ENCODE peak calls at places on chromosomes 6 and 20, in eight cellular contexts. I is tibial artery, U is cardiac muscle cell, C is PC-3, V is HFF-Myc, E is astrocyte of the spinal cord, G is cardiac fibroblast, S is NT2/D1. M is an unnamed sample.

GRCh38 chr6:147222160-147222838 is 18.1 kb downstream of the STXBP5 start:
- DNase-seq in I (no peak), U (peak; percentile 14), C (peak; percentile 55), V (no peak), E (peak; percentile 54), G (peak; percentile 57), S (no peak), M (no peak)

GRCh38 chr6:90000864-90001731 is 106.8 kb downstream of the GJA10 start:
- DNase-seq in I (no peak), U (no peak), C (peak; percentile 50), V (no peak), E (no peak), G (peak; percentile 15), S (no peak), M (no peak)

GRCh38 chr6:11179978-11180303 is 52.5 kb downstream of the NEDD9 start:
- DNase-seq in I (no peak), U (no peak), C (no peak), V (no peak), E (peak; percentile 22), G (no peak), S (no peak), M (no peak)

GRCh38 chr20:35490736-35491181 is 35.4 kb downstream of the CEP250 start:
- DNase-seq in I (no peak), U (no peak), C (no peak), V (no peak), E (no peak), G (no peak), S (no peak), M (no peak)

GRCh38 chr6:104750449-104750848 is 109.3 kb downstream of the HACE1 start:
- DNase-seq in I (no peak), U (no peak), C (no peak), V (no peak), E (no peak), G (no peak), S (no peak), M (no peak)

GRCh38 chr20:9993133-9993532 is 41.7 kb upstream of the ANKEF1 start:
- DNase-seq in I (no peak), U (no peak), C (no peak), V (no peak), E (no peak), G (no peak), S (no peak), M (no peak)

GRCh38 chr6:111711476-111711875 is 105.8 kb upstream of the TRAF3IP2 start:
- DNase-seq in I (no peak), U (no peak), C (no peak), V (no peak), E (no peak), G (no peak), S (no peak), M (no peak)

GRCh38 chr6:84220809-84221409 is 6.5 kb downstream of the CEP162 start:
- DNase-seq in I (no peak), U (peak; percentile 23), C (peak; percentile 48), V (peak; percentile 7), E (peak; percentile 60), G (peak; percentile 65), S (no peak), M (no peak)

GRCh38 chr6:137819740-137820139 is 47.3 kb upstream of the TNFAIP3 start:
- DNase-seq in I (no peak), U (no peak), C (no peak), V (no peak), E (no peak), G (peak; percentile 41), S (no peak), M (no peak)

GRCh38 chr20:51487076-51487475 is 55.4 kb downstream of the NFATC2 start:
- DNase-seq in I (no peak), U (no peak), C (no peak), V (no peak), E (no peak), G (no peak), S (no peak), M (no peak)

GRCh38 chr6:5084787-5085637 is at the start of gene PPP1R3G:
- DNase-seq in I (peak; percentile 51), U (peak; percentile 52), C (peak; percentile 53), V (no peak), E (peak; percentile 66), G (peak; percentile 64), S (no peak), M (no peak)

GRCh38 chr6:37915463-37915862 is 95.9 kb downstream of the ZFAND3 start:
- DNase-seq in I (no peak), U (no peak), C (no peak), V (no peak), E (no peak), G (no peak), S (no peak), M (no peak)

GRCh38 chr20:39717976-39718375 is 755.8 kb downstream of the DHX35 start:
- DNase-seq in I (no peak), U (peak; percentile 24), C (no peak), V (no peak), E (no peak), G (no peak), S (no peak), M (no peak)

GRCh38 chr20:17523326-17523725 is 7.9 kb downstream of the BFSP1 start:
- DNase-seq in I (no peak), U (no peak), C (no peak), V (no peak), E (no peak), G (no peak), S (no peak), M (no peak)

GRCh38 chr20:17522528-17522927 is 8.7 kb downstream of the BFSP1 start:
- DNase-seq in I (no peak), U (no peak), C (no peak), V (no peak), E (no peak), G (no peak), S (no peak), M (no peak)

GRCh38 chr20:17520583-17520982 is 10.6 kb downstream of the BFSP1 start:
- DNase-seq in I (no peak), U (no peak), C (no peak), V (no peak), E (no peak), G (no peak), S (no peak), M (no peak)

GRCh38 chr20:17518339-17519052 is 12.7 kb downstream of the BFSP1 start:
- DNase-seq in I (no peak), U (no peak), C (no peak), V (no peak), E (no peak), G (no peak), S (no peak), M (no peak)

GRCh38 chr20:17519606-17520285 is 11.4 kb downstream of the BFSP1 start:
- DNase-seq in I (no peak), U (no peak), C (no peak), V (no peak), E (no peak), G (no peak), S (no peak), M (no peak)
- H3K4me3 ChIP-seq in I (no peak overlapping the region), U (no peak overlapping the region), C (no peak overlapping the region), V (no peak overlapping the region), E (no peak overlapping the region), G (no peak overlapping the region), S (no peak overlapping the region), M (no peak overlapping the region)

GRCh38 chr6:8020083-8020482 is 44.1 kb downstream of the BLOC1S5 start:
- DNase-seq in I (no peak), U (no peak), C (no peak), V (no peak), E (no peak), G (no peak), S (no peak), M (no peak)

GRCh38 chr6:8017705-8018104 is 46.5 kb downstream of the BLOC1S5 start:
- DNase-seq in I (no peak), U (no peak), C (no peak), V (no peak), E (no peak), G (no peak), S (no peak), M (no peak)

GRCh38 chr6:8013763-8014162 is 50.4 kb downstream of the BLOC1S5 start:
- DNase-seq in I (no peak), U (no peak), C (no peak), V (no peak), E (no peak), G (no peak), S (no peak), M (no peak)

GRCh38 chr6:8014947-8015346 is 49.2 kb downstream of the BLOC1S5 start:
- DNase-seq in I (no peak), U (no peak), C (peak; percentile 7), V (no peak), E (no peak), G (no peak), S (no peak), M (no peak)

GRCh38 chr6:8017276-8017701 is 46.9 kb downstream of the BLOC1S5 start:
- DNase-seq in I (no peak), U (no peak), C (no peak), V (no peak), E (peak; percentile 47), G (peak; percentile 41), S (no peak), M (no peak)
- H3K4me3 ChIP-seq in I (no peak overlapping the region), U (no peak overlapping the region), C (no peak overlapping the region), V (no peak overlapping the region), E (peak overlapping the region; percentile 25), G (no peak overlapping the region), S (no peak overlapping the region), M (no peak overlapping the region)

DNA sequence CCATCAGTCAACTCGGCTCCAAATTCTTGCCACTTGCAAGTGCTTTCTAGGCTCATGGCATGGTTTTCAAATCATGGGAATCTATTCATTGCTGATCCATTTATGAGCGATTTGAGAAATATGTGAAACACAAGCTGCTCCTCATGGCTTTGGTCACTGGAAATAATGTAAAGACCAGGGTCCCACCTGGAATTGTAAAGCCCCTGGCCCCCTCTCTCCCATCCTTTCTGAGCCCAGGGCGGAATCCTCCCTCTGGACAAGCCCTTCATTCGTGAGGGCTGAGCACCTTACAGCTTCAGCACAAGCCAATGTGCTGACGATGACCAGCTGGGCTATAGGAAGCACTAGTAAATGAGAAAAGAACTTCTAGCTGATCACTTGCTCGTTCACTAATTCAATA is 96.0 kb downstream of the RNASET2 start:
- DNase-seq in I (no peak), U (no peak), C (no peak), V (no peak), E (no peak), G (no peak), S (no peak), M (no peak)
- H3K4me3 ChIP-seq in I (no peak overlapping the region), U (no peak overlapping the region), C (no peak overlapping the region), V (no peak overlapping the region), E (no peak overlapping the region), G (no peak overlapping the region), S (no peak overlapping the region), M (no peak overlapping the region)

GRCh38 chr20:56805313-56805712 is 176.2 kb downstream of the TFAP2C start:
- DNase-seq in I (no peak), U (no peak), C (no peak), V (no peak), E (no peak), G (no peak), S (no peak), M (no peak)

GRCh38 chr20:56808732-56809131 is 179.6 kb downstream of the TFAP2C start:
- DNase-seq in I (no peak), U (no peak), C (no peak), V (no peak), E (no peak), G (no peak), S (no peak), M (no peak)

GRCh38 chr20:56808119-56808725 is 179.1 kb downstream of the TFAP2C start:
- DNase-seq in I (no peak), U (no peak), C (no peak), V (no peak), E (no peak), G (no peak), S (no peak), M (no peak)

GRCh38 chr20:56805966-56806365 is 176.9 kb downstream of the TFAP2C start:
- DNase-seq in I (no peak), U (no peak), C (no peak), V (no peak), E (no peak), G (no peak), S (no peak), M (no peak)

GRCh38 chr20:56807118-56807517 is 178.0 kb downstream of the TFAP2C start:
- DNase-seq in I (no peak), U (no peak), C (no peak), V (no peak), E (no peak), G (no peak), S (no peak), M (no peak)
- H3K4me3 ChIP-seq in I (no peak overlapping the region), U (no peak overlapping the region), C (no peak overlapping the region), V (no peak overlapping the region), E (no peak overlapping the region), G (no peak overlapping the region), S (no peak overlapping the region), M (no peak overlapping the region)

M was measured in AG04450.